ENCODE peak calls at places on chromosomes 4 and X, in four cellular contexts. One of them, this sample, is unnamed.

GRCh38 chrX:112631892-112632291 is 47.8 kb downstream of the LHFPL1 start:
- DNase-seq in Calu3: no peak
- DNase-seq in cardiac septum: no peak
- DNase-seq in naive thymus-derived CD8-positive, alpha-beta T cell: no peak
- DNase-seq in this sample: no peak

GRCh38 chr4:44544158-44544557 is 95.5 kb upstream of the KCTD8 start:
- DNase-seq in Calu3: no peak
- DNase-seq in cardiac septum: no peak
- DNase-seq in naive thymus-derived CD8-positive, alpha-beta T cell: no peak
- DNase-seq in this sample: no peak

GRCh38 chr4:112700679-112701078 is 63.7 kb downstream of the LARP7 start:
- DNase-seq in Calu3: no peak
- DNase-seq in cardiac septum: no peak
- DNase-seq in naive thymus-derived CD8-positive, alpha-beta T cell: no peak
- DNase-seq in this sample: no peak

GRCh38 chr4:161869511-161869910 is 294.3 kb downstream of the FSTL5 start:
- DNase-seq in Calu3: no peak
- DNase-seq in cardiac septum: no peak
- DNase-seq in naive thymus-derived CD8-positive, alpha-beta T cell: no peak
- DNase-seq in this sample: no peak

GRCh38 chrX:68508799-68509198 is 9.9 kb downstream of the YIPF6 start:
- DNase-seq in Calu3: no peak
- DNase-seq in cardiac septum: no peak
- DNase-seq in naive thymus-derived CD8-positive, alpha-beta T cell: no peak
- DNase-seq in this sample: no peak

GRCh38 chr4:2837904-2838496 is 5.6 kb upstream of the ADD1 start:
- DNase-seq in Calu3: no peak
- DNase-seq in cardiac septum: no peak
- DNase-seq in naive thymus-derived CD8-positive, alpha-beta T cell: peak; percentile 65
- DNase-seq in this sample: peak; percentile 81

GRCh38 chrX:11967986-11968385 is 170.3 kb upstream of the FRMPD4 start:
- DNase-seq in Calu3: peak; percentile 16
- DNase-seq in cardiac septum: no peak
- DNase-seq in naive thymus-derived CD8-positive, alpha-beta T cell: no peak
- DNase-seq in this sample: no peak

GRCh38 chr4:151957163-151957562 is 196.4 kb upstream of the GATB start:
- DNase-seq in Calu3: no peak
- DNase-seq in cardiac septum: no peak
- DNase-seq in naive thymus-derived CD8-positive, alpha-beta T cell: no peak
- DNase-seq in this sample: no peak

GRCh38 chrX:13386636-13387035 is 66.8 kb upstream of the ATXN3L start:
- DNase-seq in Calu3: no peak
- DNase-seq in cardiac septum: no peak
- DNase-seq in naive thymus-derived CD8-positive, alpha-beta T cell: no peak
- DNase-seq in this sample: no peak

GRCh38 chr4:26458104-26458503 is 32.2 kb downstream of the CCKAR start:
- DNase-seq in Calu3: no peak
- DNase-seq in cardiac septum: no peak
- DNase-seq in naive thymus-derived CD8-positive, alpha-beta T cell: no peak
- DNase-seq in this sample: peak; percentile 41

GRCh38 chr4:159937595-159937994 is 834.7 kb downstream of the RAPGEF2 start:
- DNase-seq in Calu3: no peak
- DNase-seq in cardiac septum: no peak
- DNase-seq in naive thymus-derived CD8-positive, alpha-beta T cell: no peak
- DNase-seq in this sample: no peak

GRCh38 chrX:154547245-154548027 is at the start of gene IKBKG:
- DNase-seq in Calu3: peak; percentile 93
- DNase-seq in cardiac septum: peak; percentile 95
- DNase-seq in naive thymus-derived CD8-positive, alpha-beta T cell: peak; percentile 80
- DNase-seq in this sample: peak; percentile 90

GRCh38 chr4:165971941-165972340 is 98.9 kb downstream of the TLL1 start:
- DNase-seq in Calu3: no peak
- DNase-seq in cardiac septum: no peak
- DNase-seq in naive thymus-derived CD8-positive, alpha-beta T cell: no peak
- DNase-seq in this sample: no peak

GRCh38 chr4:14837860-14838259 is 164.4 kb upstream of the CPEB2 start:
- DNase-seq in Calu3: no peak
- DNase-seq in cardiac septum: no peak
- DNase-seq in naive thymus-derived CD8-positive, alpha-beta T cell: no peak
- DNase-seq in this sample: no peak

GRCh38 chr4:86939123-86939522 is 4.3 kb downstream of the AFF1 start:
- DNase-seq in Calu3: no peak
- DNase-seq in cardiac septum: no peak
- DNase-seq in naive thymus-derived CD8-positive, alpha-beta T cell: no peak
- DNase-seq in this sample: peak; percentile 29

GRCh38 chr4:128590034-128590740 is 219.3 kb upstream of the JADE1 start:
- DNase-seq in Calu3: no peak
- DNase-seq in cardiac septum: no peak
- DNase-seq in naive thymus-derived CD8-positive, alpha-beta T cell: no peak
- DNase-seq in this sample: no peak

GRCh38 chr4:121736735-121737351 is 28.1 kb downstream of the SMIM43 start:
- DNase-seq in Calu3: peak; percentile 58
- DNase-seq in cardiac septum: no peak
- DNase-seq in naive thymus-derived CD8-positive, alpha-beta T cell: no peak
- DNase-seq in this sample: peak; percentile 12